ENCODE peak calls at places on chromosomes 6 and 20, in four cellular contexts. S is K562, I is SK-N-SH, V is HepG2. K is an unnamed sample.

GRCh38 chr6:107436881-107437280 is 22.5 kb downstream of the PDSS2 start:
- DNase-seq in I (no peak), V (no peak), S (no peak), K (no peak)

GRCh38 chr20:57627972-57628650 is 7.9 kb upstream of the ZBP1 start:
- DNase-seq in S (no peak), I (no peak), V (no peak), K (no peak)

GRCh38 chr6:3900744-3901351 is 51.7 kb downstream of the FAM50B start:
- DNase-seq in S (no peak), I (no peak), V (peak; percentile 48), K (no peak)

GRCh38 chr20:22414354-22414753 is 170.0 kb downstream of the FOXA2 start:
- DNase-seq in I (no peak), S (peak; percentile 51), V (peak; percentile 50), K (no peak)

GRCh38 chr20:6513586-6513985 is 253.9 kb upstream of the BMP2 start:
- DNase-seq in V (no peak), S (no peak), I (no peak), K (no peak)

GRCh38 chr6:143215363-143215762 is 154.7 kb downstream of the AIG1 start:
- DNase-seq in I (no peak), S (no peak), V (no peak), K (no peak)

GRCh38 chr20:20012517-20012916 is 4.6 kb upstream of the NAA20 start:
- DNase-seq in S (no peak), V (no peak), I (no peak), K (no peak)

GRCh38 chr6:73076211-73076610 is 149.1 kb downstream of the KHDC1L start:
- DNase-seq in S (no peak), I (no peak), V (peak; percentile 24), K (no peak)

GRCh38 chr6:43682724-43683429 is 4.7 kb downstream of the MRPS18A start:
- DNase-seq in S (no peak), V (no peak), I (no peak), K (no peak)

GRCh38 chr20:10713161-10713560 is 39.4 kb upstream of the JAG1 start:
- DNase-seq in V (no peak), I (no peak), S (no peak), K (no peak)

GRCh38 chr6:159107451-159108260 is 61.5 kb upstream of the FNDC1 start:
- DNase-seq in I (no peak), V (no peak), S (no peak), K (no peak)

GRCh38 chr6:3292431-3293197 is 33.9 kb downstream of the PSMG4 start:
- DNase-seq in V (no peak), S (no peak), I (no peak), K (no peak)

GRCh38 chr6:45631396-45631795 is 253.7 kb upstream of the SUPT3H start:
- DNase-seq in V (no peak), I (no peak), S (no peak), K (no peak)

GRCh38 chr6:116287668-116288282 is 8.0 kb upstream of the TSPYL1 start:
- DNase-seq in V (peak; percentile 38), I (peak; percentile 21), S (peak; percentile 27), K (peak; percentile 51)

GRCh38 chr6:161922631-161923119 is 648.8 kb upstream of the AGPAT4 start:
- DNase-seq in S (peak; percentile 48), I (peak; percentile 69), V (peak; percentile 78), K (peak; percentile 75)

GRCh38 chr20:32612831-32613595 is 27.9 kb upstream of the NOL4L start:
- DNase-seq in V (no peak), S (no peak), I (no peak), K (no peak)

GRCh38 chr6:170101281-170102035 is 189.4 kb downstream of the DLL1 start:
- DNase-seq in S (no peak), I (no peak), V (no peak), K (no peak)

GRCh38 chr6:170480045-170480714 is 72.9 kb downstream of the PSMB1 start:
- DNase-seq in V (no peak), S (no peak), I (no peak), K (no peak)

GRCh38 chr20:57389695-57390603 is 1.2 kb upstream of the RBM38 start:
- DNase-seq in V (no peak), I (no peak), S (peak; percentile 72), K (no peak)

GRCh38 chr6:166437661-166438060 is 54.9 kb upstream of the MPC1 start:
- DNase-seq in I (no peak), S (no peak), V (no peak), K (no peak)

GRCh38 chr6:156928126-156928525 is 150.9 kb downstream of the ARID1B start:
- DNase-seq in V (no peak), S (no peak), I (no peak), K (no peak)

GRCh38 chr6:89792881-89793280 is 26.7 kb downstream of the MDN1 start:
- DNase-seq in I (peak; percentile 47), V (peak; percentile 52), S (peak; percentile 35), K (peak; percentile 8)

GRCh38 chr6:149233056-149233715 is 84.3 kb upstream of the TAB2 start:
- DNase-seq in V (peak; percentile 63), S (peak; percentile 40), I (no peak), K (peak; percentile 95)

GRCh38 chr20:60482201-60482600 is 524.0 kb downstream of the CDH26 start:
- DNase-seq in S (no peak), I (no peak), V (no peak), K (no peak)

GRCh38 chr6:158039178-158039557 is 57.5 kb downstream of the SYNJ2 start:
- DNase-seq in S (no peak), I (no peak), V (no peak), K (no peak)

GRCh38 chr20:16407251-16408067 is 165.8 kb downstream of the KIF16B start:
- DNase-seq in S (no peak), I (no peak), V (peak; percentile 82), K (no peak)

GRCh38 chr20:23320317-23320716 is 30.3 kb upstream of the NXT1 start:
- DNase-seq in V (peak; percentile 47), S (no peak), I (peak; percentile 24), K (peak; percentile 26)

GRCh38 chr20:57207251-57207650 is 59.2 kb downstream of the BMP7 start:
- DNase-seq in I (no peak), V (no peak), S (no peak), K (no peak)

GRCh38 chr6:126661646-126662045 is 321.7 kb downstream of the CENPW start:
- DNase-seq in I (no peak), V (no peak), S (no peak), K (no peak)

GRCh38 chr6:149450679-149451360 is 34.0 kb downstream of the ZC3H12D start:
- DNase-seq in V (no peak), I (peak; percentile 83), S (no peak), K (no peak)

GRCh38 chr6:169070506-169071176 is 183.0 kb downstream of the THBS2 start:
- DNase-seq in S (no peak), V (peak; percentile 26), I (no peak), K (peak; percentile 88)

GRCh38 chr6:10347561-10348327 is 67.1 kb downstream of the TFAP2A start:
- DNase-seq in V (no peak), I (no peak), S (peak; percentile 81), K (peak; percentile 8)

DNA sequence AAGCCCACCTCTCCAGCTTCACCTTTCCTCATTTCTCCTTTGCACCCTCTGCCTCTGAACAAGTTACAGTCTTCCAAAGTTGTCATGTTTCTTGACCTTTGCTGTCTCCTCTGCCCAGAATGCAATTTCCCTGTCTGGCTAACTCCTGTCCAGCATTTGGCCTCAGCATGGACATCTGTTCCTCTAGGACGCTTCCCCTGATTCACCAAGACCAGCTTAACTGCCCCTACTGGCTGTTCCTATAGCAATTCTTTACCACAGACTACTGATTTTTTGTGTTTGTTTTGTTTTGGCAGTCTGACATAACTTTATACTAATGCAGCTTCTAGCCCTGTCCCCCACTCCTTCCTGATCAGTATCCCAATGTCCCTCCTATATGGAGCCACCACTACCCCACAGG is 13.4 kb downstream of the GNL1 start:
- DNase-seq in I (no peak), S (no peak), V (no peak), K (no peak)
- TF ChIP-seq CTCF in I (peak; percentile 21), S (no peak), V (no peak), K (no peak)

DNA sequence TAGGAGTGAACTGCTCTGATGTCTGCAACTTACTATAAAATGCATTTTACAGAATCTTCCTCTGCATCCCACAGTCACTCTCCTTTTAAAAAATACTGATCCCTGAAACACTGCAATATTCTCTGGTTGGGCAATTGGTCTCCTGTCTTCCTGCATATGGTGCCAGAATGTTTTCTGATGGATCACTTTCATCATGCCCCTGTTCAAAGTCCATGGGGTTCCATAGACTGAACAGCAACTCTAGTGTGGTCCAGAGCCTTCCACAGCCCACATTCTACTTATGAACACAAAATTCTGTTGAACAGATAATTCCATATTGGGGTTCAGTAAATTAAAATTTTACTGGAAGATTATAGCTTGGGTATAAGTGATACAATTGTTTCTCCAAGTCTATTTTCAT is 11.0 kb downstream of the GSTA2 start:
- DNase-seq in S (no peak), I (no peak), V (peak; percentile 26), K (no peak)
- TF ChIP-seq POLR2AphosphoS5 in S (no peak), I (no peak), V (no peak), K (no peak)

GRCh38 chr6:151067684-151068596 is 171.8 kb upstream of the AKAP12 start:
- DNase-seq in I (no peak), S (no peak), V (peak; percentile 96), K (peak; percentile 98)
- TF ChIP-seq ELF1 in I (no peak), S (no peak), V (peak; percentile 22), K (no peak)

DNA sequence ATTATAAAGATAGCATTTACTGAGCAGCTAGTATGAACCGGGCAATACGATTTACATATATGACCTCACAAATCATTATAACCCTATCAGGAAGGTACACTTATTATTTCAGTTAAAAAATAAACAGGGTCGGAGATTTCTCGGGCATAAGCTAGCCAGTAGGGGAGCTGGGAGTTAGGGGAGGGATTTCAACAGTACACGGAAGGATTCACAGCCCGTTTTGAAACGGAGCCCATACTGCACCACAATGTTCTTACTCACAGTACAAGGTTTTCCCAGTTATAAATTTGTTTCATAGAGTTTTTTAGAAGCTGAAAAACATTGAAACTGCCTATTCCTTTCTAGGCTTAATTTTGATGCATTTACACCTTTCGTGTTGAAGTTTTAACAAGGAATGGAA is 607.1 kb downstream of the HDGFL1 start:
- DNase-seq in V (no peak), I (no peak), S (no peak), K (no peak)
- TF ChIP-seq CTCF in V (no peak), I (no peak), S (no peak), K (no peak)

GRCh38 chr20:37522258-37523011 is 1.4 kb downstream of the NNAT start:
- DNase-seq in I (peak; percentile 73), S (no peak), V (no peak), K (no peak)
- TF ChIP-seq POLR2AphosphoS5 in I (no peak), S (no peak), V (no peak), K (no peak)

GRCh38 chr6:42339991-42340401 is 111.7 kb downstream of the TRERF1 start:
- DNase-seq in V (no peak), I (no peak), S (no peak), K (no peak)
- TF ChIP-seq ELF1 in V (no peak), I (no peak), S (no peak), K (no peak)

DNA sequence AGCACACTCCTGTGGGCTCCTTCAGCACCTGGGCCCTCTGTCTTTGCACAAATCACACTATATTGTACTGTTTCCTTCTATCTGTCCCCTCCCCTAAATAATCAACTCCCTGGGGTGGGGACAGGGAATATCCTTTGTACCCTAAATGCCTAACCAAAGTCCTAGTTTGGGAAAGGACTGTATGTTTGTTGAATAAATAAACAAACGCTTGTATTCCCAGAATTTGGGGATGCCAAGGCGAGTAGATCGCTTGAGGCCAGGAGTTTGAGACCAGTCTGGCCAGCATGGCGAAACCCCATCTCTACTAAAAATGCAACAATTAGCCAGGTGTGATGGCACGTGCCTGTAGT is 322.7 kb downstream of the SYNE1 start:
- DNase-seq in V (no peak), I (no peak), S (no peak), K (no peak)
- TF ChIP-seq CTCF in V (no peak), I (no peak), S (no peak), K (no peak)

GRCh38 chr20:44334709-44335108 is 2.1 kb upstream of the R3HDML start:
- DNase-seq in I (no peak), V (no peak), S (no peak), K (no peak)
- TF ChIP-seq POLR2AphosphoS5 in I (no peak), V (no peak), S (no peak), K (no peak)